ENCODE peak calls at places on chromosomes 4 and X, in eight cellular contexts. S is A549, P is HepG2, I is endothelial cell of umbilical vein, A is HCT116, M is K562, X is WTC11, V is SK-N-SH. Q is an unnamed sample.

GRCh38 chr4:96642486-96642885 is 802.6 kb downstream of the PDHA2 start:
- DNase-seq in S (no peak), P (no peak), I (no peak), A (no peak), M (no peak), X (no peak), V (no peak), Q (no peak)

GRCh38 chr4:7425591-7426468 is 8.9 kb downstream of the PSAPL1 start:
- DNase-seq in S (no peak), P (no peak), I (no peak), A (no peak), M (no peak), X (peak; percentile 6), V (peak; percentile 21), Q (no peak)

GRCh38 chr4:14404730-14405129 is 597.6 kb upstream of the CPEB2 start:
- DNase-seq in S (no peak), P (no peak), I (no peak), A (no peak), M (no peak), X (no peak), V (no peak), Q (no peak)

GRCh38 chr4:78292336-78292735 is 235.2 kb downstream of the FRAS1 start:
- DNase-seq in S (no peak), P (no peak), I (no peak), A (no peak), M (no peak), X (no peak), V (no peak), Q (no peak)

GRCh38 chrX:135383249-135383648 is 38.5 kb upstream of the SMIM10L2A start:
- DNase-seq in S (no peak), P (no peak), I (no peak), A (no peak), M (no peak), X (no peak), V (no peak), Q (peak; percentile 51)

GRCh38 chrX:9141496-9141895 is 107.6 kb upstream of the FAM9B start:
- DNase-seq in S (peak; percentile 52), P (no peak), I (no peak), A (no peak), M (no peak), X (no peak), V (no peak), Q (no peak)

GRCh38 chrX:136147320-136147901 is at the start of gene FHL1:
- DNase-seq in S (no peak), P (no peak), I (peak; percentile 32), A (no peak), M (peak; percentile 65), X (peak; percentile 41), V (peak; percentile 90), Q (peak; percentile 54)

GRCh38 chr4:86644892-86645291 is 50.8 kb downstream of the PTPN13 start:
- DNase-seq in S (no peak), P (no peak), I (no peak), A (no peak), M (no peak), X (no peak), V (no peak), Q (no peak)

GRCh38 chrX:72121381-72121780 is 10.3 kb downstream of the RTL5 start:
- DNase-seq in S (no peak), P (no peak), I (peak; percentile 68), A (no peak), M (no peak), X (no peak), V (no peak), Q (peak; percentile 84)

GRCh38 chr4:94880976-94881375 is 123.2 kb downstream of the BMPR1B start:
- DNase-seq in S (no peak), P (no peak), I (no peak), A (no peak), M (no peak), X (no peak), V (no peak), Q (no peak)

GRCh38 chr4:95676190-95676589 is 127.4 kb upstream of the UNC5C start:
- DNase-seq in S (no peak), P (no peak), I (no peak), A (no peak), M (no peak), X (no peak), V (no peak), Q (peak; percentile 15)

GRCh38 chr4:11954093-11954492 is 525.4 kb upstream of the HS3ST1 start:
- DNase-seq in S (peak; percentile 15), P (no peak), I (peak; percentile 79), A (peak; percentile 44), M (no peak), X (no peak), V (no peak), Q (peak; percentile 43)

GRCh38 chr4:12852338-12853307 is 631.5 kb downstream of the RAB28 start:
- DNase-seq in S (peak; percentile 61), P (peak; percentile 76), I (peak; percentile 49), A (peak; percentile 63), M (peak; percentile 18), X (no peak), V (peak; percentile 32), Q (peak; percentile 56)

GRCh38 chr4:143411527-143412480 is 75.1 kb downstream of the GAB1 start:
- DNase-seq in S (no peak), P (no peak), I (peak; percentile 94), A (no peak), M (no peak), X (no peak), V (no peak), Q (no peak)

GRCh38 chr4:15233626-15234025 is 194.2 kb upstream of the C1QTNF7 start:
- DNase-seq in S (no peak), P (no peak), I (no peak), A (no peak), M (no peak), X (no peak), V (no peak), Q (no peak)

GRCh38 chr4:179595671-179596410 is 2153.6 kb upstream of the AGA start:
- DNase-seq in S (no peak), P (no peak), I (no peak), A (peak; percentile 8), M (no peak), X (no peak), V (no peak), Q (peak; percentile 50)

GRCh38 chr4:137587796-137588195 is 55.5 kb upstream of the PCDH18 start:
- DNase-seq in S (no peak), P (no peak), I (no peak), A (no peak), M (no peak), X (no peak), V (no peak), Q (no peak)

GRCh38 chr4:120977435-120977997 is 55.0 kb upstream of the PRDM5 start:
- DNase-seq in S (peak; percentile 53), P (peak; percentile 10), I (peak; percentile 59), A (peak; percentile 61), M (no peak), X (peak; percentile 14), V (peak; percentile 15), Q (peak; percentile 41)
- TF ChIP-seq CTCF in S (peak; percentile 17), P (peak; percentile 35), I (peak; percentile 26), A (peak; percentile 61), M (no peak), X (peak; percentile 20), V (peak; percentile 65), Q (peak; percentile 54)

GRCh38 chr4:158678767-158679166 is 6.7 kb downstream of the ETFDH start:
- DNase-seq in S (no peak), P (no peak), I (no peak), A (no peak), M (no peak), X (no peak), V (no peak), Q (no peak)

GRCh38 chr4:158681630-158682029 is 9.5 kb downstream of the ETFDH start:
- DNase-seq in S (no peak), P (no peak), I (no peak), A (no peak), M (no peak), X (no peak), V (no peak), Q (no peak)

GRCh38 chr4:158676076-158676475 is 4.0 kb downstream of the ETFDH start:
- DNase-seq in S (no peak), P (no peak), I (no peak), A (no peak), M (no peak), X (no peak), V (no peak), Q (no peak)

DNA sequence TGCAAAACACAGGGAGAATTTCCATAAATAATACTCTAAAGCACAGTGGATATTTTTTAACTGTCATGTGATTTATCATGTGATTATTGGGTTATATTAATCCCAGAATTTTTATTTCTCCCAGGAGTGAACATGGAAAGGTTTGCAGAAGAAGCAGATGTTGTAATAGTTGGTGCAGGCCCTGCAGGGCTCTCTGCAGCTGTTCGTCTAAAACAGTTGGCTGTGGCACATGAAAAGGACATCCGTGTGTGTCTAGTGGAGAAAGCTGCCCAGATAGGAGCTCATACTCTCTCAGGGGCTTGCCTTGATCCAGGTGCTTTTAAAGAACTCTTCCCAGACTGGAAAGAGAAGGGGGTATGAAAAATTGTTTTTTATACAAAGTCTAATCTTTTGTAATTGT is 10.0 kb downstream of the ETFDH start:
- DNase-seq in S (no peak), P (no peak), I (no peak), A (no peak), M (no peak), X (no peak), V (no peak), Q (no peak)
- TF ChIP-seq MAX in S (no peak), P (no peak), I (no peak), A (no peak), M (no peak), X (no peak), V (no peak), Q (no peak)

DNA sequence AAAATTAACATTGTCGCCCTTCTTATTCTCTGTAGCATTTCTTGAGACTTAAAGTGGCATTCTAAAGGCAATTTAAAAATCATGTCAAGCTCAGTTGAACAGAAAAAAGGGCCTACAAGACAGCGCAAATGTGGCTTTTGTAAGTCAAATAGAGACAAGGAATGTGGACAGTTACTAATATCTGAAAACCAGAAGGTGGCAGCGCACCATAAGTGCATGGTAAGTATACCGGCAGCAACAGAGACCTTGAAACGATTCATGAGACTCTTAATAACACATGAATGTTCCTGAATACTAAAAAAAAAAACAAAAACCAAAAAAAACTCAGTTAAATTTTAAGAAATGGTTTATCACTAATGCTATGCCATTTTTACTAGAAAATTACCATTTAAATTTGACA is 82.4 kb upstream of the HPRT1 start:
- DNase-seq in S (peak; percentile 62), P (peak; percentile 48), I (peak; percentile 45), A (no peak), M (peak; percentile 14), X (no peak), V (peak; percentile 37), Q (peak; percentile 66)
- TF ChIP-seq CTCF in S (peak; percentile 48), P (peak; percentile 58), I (peak; percentile 19), A (peak; percentile 45), M (peak; percentile 50), X (no peak), V (peak; percentile 72), Q (peak; percentile 28)

DNA sequence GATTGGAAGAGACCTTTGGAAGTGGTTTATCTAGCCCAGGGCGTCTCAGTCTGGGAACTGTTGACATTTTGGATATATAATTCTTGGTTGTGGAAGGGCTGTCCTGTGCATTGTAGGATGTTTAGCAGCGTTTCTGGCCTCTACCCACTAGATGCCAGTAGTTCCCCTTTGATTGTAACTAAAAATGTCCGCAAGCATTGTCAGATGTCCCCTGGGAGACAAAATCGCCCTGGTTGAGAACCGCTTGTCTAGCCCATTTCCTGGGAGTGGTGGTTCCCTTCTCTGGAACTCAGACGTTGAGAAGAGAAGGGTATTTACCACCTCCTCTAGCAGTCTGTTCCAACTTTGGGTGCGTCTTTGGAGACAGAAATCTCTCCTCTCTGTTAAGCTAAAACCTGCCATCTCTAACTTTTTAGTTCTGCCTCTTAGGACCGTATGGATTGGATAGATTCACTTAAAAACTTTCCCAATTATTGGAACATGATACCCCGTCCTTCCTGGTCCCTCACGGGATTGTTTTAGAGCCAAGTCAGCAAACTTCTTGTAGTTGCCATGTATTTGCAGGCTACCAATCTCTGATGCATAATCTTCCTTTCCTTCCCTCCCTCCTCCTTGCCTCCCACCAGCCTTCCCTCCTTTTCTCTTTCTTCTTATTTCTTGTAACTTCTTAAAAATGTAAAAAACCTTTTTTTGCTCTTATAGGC is 13.9 kb downstream of the TMEM165 start:
- DNase-seq in S (no peak), P (no peak), I (no peak), A (no peak), M (no peak), X (peak; percentile 19), V (no peak), Q (peak; percentile 94)
- TF ChIP-seq MAX in S (no peak), P (no peak), I (no peak), A (no peak), M (no peak), X (no peak), V (no peak), Q (no peak)

Q was measured in NB4.